ENCODE peak calls at places on chromosomes 5 and 9, in five cellular contexts. F is HAP-1; Y is iPS-NIHi11; C is WTC11; G is CD4-positive, alpha-beta T cell. V is an unnamed sample.

GRCh38 chr5:154286557-154286956 is 96.0 kb downstream of the GALNT10 start:
- DNase-seq in Y (no peak), F (no peak), G (no peak), C (no peak), V (peak)

GRCh38 chr5:121937762-121938161 is 24.0 kb upstream of the SRFBP1 start:
- DNase-seq in G (no peak), Y (no peak), C (no peak), F (no peak), V (no peak)

GRCh38 chr9:3401556-3401955 is 124.2 kb downstream of the RFX3 start:
- DNase-seq in Y (no peak), G (no peak), C (no peak), F (peak), V (no peak)

GRCh38 chr9:71680189-71680983 is 87.9 kb downstream of the CEMIP2 start:
- DNase-seq in C (no peak), G (no peak), F (no peak), Y (no peak), V (no peak)

GRCh38 chr9:91162311-91162710 is 199.4 kb downstream of the AUH start:
- DNase-seq in Y (no peak), F (no peak), G (no peak), C (no peak), V (peak)

GRCh38 chr9:83296123-83296522 is 233.2 kb upstream of the RASEF start:
- DNase-seq in F (no peak), C (no peak), G (no peak), Y (peak), V (peak)

GRCh38 chr5:133400120-133400519 is 212.2 kb downstream of the FSTL4 start:
- DNase-seq in F (no peak), Y (no peak), C (no peak), G (no peak), V (peak)

GRCh38 chr9:78239506-78239905 is 3.6 kb downstream of the CEP78 start:
- DNase-seq in G (no peak), Y (no peak), C (peak), F (peak), V (no peak)

GRCh38 chr5:135085936-135086235 is 51.9 kb upstream of the PITX1 start:
- DNase-seq in C (no peak), G (no peak), Y (no peak), F (no peak), V (no peak)

GRCh38 chr5:174581483-174581882 is 142.9 kb upstream of the MSX2 start:
- DNase-seq in Y (peak), F (peak), G (no peak), C (peak), V (peak)

GRCh38 chr5:31620071-31620470 is 18.9 kb upstream of the PDZD2 start:
- DNase-seq in C (no peak), G (no peak), F (no peak), Y (no peak), V (peak)

GRCh38 chr9:112753725-112754124 is 3.2 kb downstream of the SNX30 start:
- DNase-seq in Y (no peak), G (no peak), F (no peak), C (no peak), V (no peak)

GRCh38 chr9:93861736-93862358 is 93.3 kb downstream of the BARX1 start:
- DNase-seq in C (no peak), G (no peak), F (no peak), Y (peak), V (peak)

GRCh38 chr9:75053869-75054268 is 25.8 kb upstream of the CARNMT1 start:
- DNase-seq in Y (no peak), C (no peak), G (no peak), F (no peak), V (no peak)

GRCh38 chr9:12716823-12717222 is 23.6 kb downstream of the TYRP1 start:
- DNase-seq in F (no peak), C (no peak), Y (no peak), G (no peak), V (no peak)

GRCh38 chr9:126379661-126380365 is 53.2 kb downstream of the MVB12B start:
- DNase-seq in F (no peak), G (no peak), C (no peak), Y (no peak), V (no peak)

GRCh38 chr5:59486508-59486907 is 407.0 kb downstream of the PDE4D start:
- DNase-seq in F (no peak), C (no peak), Y (no peak), G (no peak), V (no peak)

GRCh38 chr5:171143171-171143570 is 165.9 kb upstream of the TLX3 start:
- DNase-seq in C (no peak), G (no peak), Y (no peak), F (no peak), V (no peak)

GRCh38 chr5:144265643-144266042 is 95.0 kb downstream of the KCTD16 start:
- DNase-seq in G (no peak), C (no peak), F (no peak), Y (no peak), V (no peak)

GRCh38 chr9:20016611-20017010 is 227.8 kb upstream of the SLC24A2 start:
- DNase-seq in G (no peak), F (no peak), C (no peak), Y (no peak), V (no peak)

GRCh38 chr5:176628406-176629228 is 1.7 kb downstream of the SNCB start:
- DNase-seq in Y (no peak), G (no peak), C (no peak), F (no peak), V (no peak)

GRCh38 chr9:13175732-13176131 is 103.8 kb downstream of the MPDZ start:
- DNase-seq in Y (no peak), C (no peak), G (no peak), F (no peak), V (no peak)

GRCh38 chr9:10903969-10904368 is 291.2 kb upstream of the PTPRD start:
- DNase-seq in F (no peak), Y (no peak), G (no peak), C (no peak), V (no peak)

GRCh38 chr5:15421798-15422456 is 78.1 kb upstream of the FBXL7 start:
- DNase-seq in Y (no peak), F (no peak), C (no peak), G (no peak), V (no peak)

GRCh38 chr5:120843390-120843980 is 379.4 kb downstream of the PRR16 start:
- DNase-seq in C (no peak), G (no peak), Y (peak), F (no peak), V (peak)

GRCh38 chr5:143600396-143601075 is 197.1 kb upstream of the NR3C1 start:
- DNase-seq in C (no peak), G (no peak), Y (no peak), F (no peak), V (peak)

GRCh38 chr9:108634164-108634563 is 221.6 kb downstream of the ACTL7B start:
- DNase-seq in C (no peak), Y (no peak), F (no peak), G (no peak), V (no peak)

GRCh38 chr5:78472469-78473106 is 112.2 kb downstream of the SCAMP1 start:
- DNase-seq in G (no peak), F (peak), C (no peak), Y (no peak), V (no peak)

GRCh38 chr9:104958756-104959155 is 30.8 kb upstream of the ABCA1 start:
- DNase-seq in G (no peak), C (no peak), F (no peak), Y (no peak), V (no peak)

V was measured in endodermal cell.